ENCODE peak calls at places on chromosomes 13 and 19, in four cellular contexts. U is H1, X is SK-N-SH, J is GM12878. E is an unnamed sample.

GRCh38 chr13:58935689-58936088 is 1228.0 kb downstream of the DIAPH3 start:
- DNase-seq in U (no peak), X (no peak), J (no peak), E (no peak)

GRCh38 chr19:43468354-43469159 is 3.1 kb upstream of the LYPD3 start:
- DNase-seq in U (no peak), X (no peak), J (no peak), E (no peak)

GRCh38 chr13:27174766-27175455 is 3.3 kb upstream of the USP12 start:
- DNase-seq in U (no peak), X (no peak), J (no peak), E (no peak)

GRCh38 chr19:23070353-23070781 is 46.5 kb upstream of the ZNF730 start:
- DNase-seq in U (peak), X (peak), J (no peak), E (peak)

GRCh38 chr13:107209811-107210210 is 641.9 kb upstream of the ARGLU1 start:
- DNase-seq in U (no peak), X (no peak), J (no peak), E (no peak)

GRCh38 chr19:17125728-17126677 is 50.4 kb downstream of the MYO9B start:
- DNase-seq in U (no peak), X (peak), J (peak), E (no peak)

GRCh38 chr13:35744566-35745203 is 268.2 kb upstream of the MAB21L1 start:
- DNase-seq in U (no peak), X (no peak), J (no peak), E (no peak)

GRCh38 chr13:101514695-101515275 is 62.3 kb downstream of the ITGBL1 start:
- DNase-seq in U (no peak), X (peak), J (no peak), E (peak)

GRCh38 chr13:28705734-28706133 is 13.0 kb downstream of the SLC46A3 start:
- DNase-seq in U (no peak), X (no peak), J (no peak), E (no peak)

GRCh38 chr19:4911786-4912672 is 2.7 kb downstream of the UHRF1 start:
- DNase-seq in U (peak), X (peak), J (no peak), E (peak)

GRCh38 chr13:24274452-24274971 is 34.9 kb upstream of the C1QTNF9 start:
- DNase-seq in U (no peak), X (no peak), J (peak), E (no peak)

GRCh38 chr13:39612023-39612637 is 9.1 kb upstream of the LHFPL6 start:
- DNase-seq in U (no peak), X (peak), J (no peak), E (peak)

GRCh38 chr19:56314018-56314583 is 538 bp downstream of the ZSCAN5A start:
- DNase-seq in U (peak), X (no peak), J (no peak), E (no peak)

GRCh38 chr13:79871594-79871993 is 390.6 kb downstream of the NDFIP2 start:
- DNase-seq in U (no peak), X (no peak), J (no peak), E (no peak)
- TF ChIP-seq NRF1 in U (no peak), X (no peak), J (no peak), E (no peak)

GRCh38 chr13:98435356-98435755 is 141.6 kb downstream of the STK24 start:
- DNase-seq in U (no peak), X (no peak), J (no peak), E (no peak)

GRCh38 chr13:98434060-98434459 is 142.8 kb downstream of the STK24 start:
- DNase-seq in U (no peak), X (no peak), J (no peak), E (no peak)

GRCh38 chr13:98438246-98439135 is 138.4 kb downstream of the STK24 start:
- DNase-seq in U (no peak), X (no peak), J (no peak), E (no peak)

GRCh38 chr13:98433654-98434053 is 143.3 kb downstream of the STK24 start:
- DNase-seq in U (no peak), X (no peak), J (no peak), E (no peak)

DNA sequence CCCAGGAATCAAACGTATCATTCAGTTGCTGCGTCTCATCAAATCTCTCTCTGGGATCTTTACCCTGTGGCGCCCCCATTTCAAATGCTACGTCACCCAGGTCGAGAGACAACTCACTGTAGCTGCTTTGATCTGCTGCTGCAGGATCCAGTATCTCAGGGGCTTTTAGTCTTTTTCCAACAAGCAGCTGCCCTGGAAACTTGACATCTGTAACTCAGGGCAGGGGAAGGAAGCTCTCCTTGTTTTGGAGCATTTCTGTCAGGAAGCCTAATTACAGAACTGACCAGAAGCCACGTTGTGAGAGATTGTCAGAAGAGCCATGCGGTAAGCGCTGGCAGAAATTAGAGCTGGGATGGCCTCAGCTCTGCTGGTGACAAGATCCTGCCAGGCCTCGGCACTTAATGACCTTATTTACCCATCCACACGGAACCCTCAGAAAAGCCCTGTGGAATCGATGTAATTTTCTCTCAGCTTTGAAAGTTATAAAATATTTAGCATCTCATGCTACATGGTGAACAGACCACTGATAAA is 140.5 kb downstream of the STK24 start:
- DNase-seq in U (no peak), X (no peak), J (no peak), E (no peak)
- TF ChIP-seq NRF1 in U (no peak), X (no peak), J (no peak), E (no peak)

GRCh38 chr19:45322311-45322710 is 364 bp downstream of the CKM start:
- DNase-seq in U (no peak), X (no peak), J (no peak), E (no peak)

GRCh38 chr19:45321848-45322247 is 827 bp downstream of the CKM start:
- DNase-seq in U (no peak), X (no peak), J (no peak), E (no peak)

GRCh38 chr19:45322744-45323281 is at the start of gene CKM:
- DNase-seq in U (no peak), X (no peak), J (no peak), E (no peak)

GRCh38 chr19:45324349-45324907 is 1.8 kb upstream of the CKM start:
- DNase-seq in U (no peak), X (no peak), J (no peak), E (no peak)

DNA sequence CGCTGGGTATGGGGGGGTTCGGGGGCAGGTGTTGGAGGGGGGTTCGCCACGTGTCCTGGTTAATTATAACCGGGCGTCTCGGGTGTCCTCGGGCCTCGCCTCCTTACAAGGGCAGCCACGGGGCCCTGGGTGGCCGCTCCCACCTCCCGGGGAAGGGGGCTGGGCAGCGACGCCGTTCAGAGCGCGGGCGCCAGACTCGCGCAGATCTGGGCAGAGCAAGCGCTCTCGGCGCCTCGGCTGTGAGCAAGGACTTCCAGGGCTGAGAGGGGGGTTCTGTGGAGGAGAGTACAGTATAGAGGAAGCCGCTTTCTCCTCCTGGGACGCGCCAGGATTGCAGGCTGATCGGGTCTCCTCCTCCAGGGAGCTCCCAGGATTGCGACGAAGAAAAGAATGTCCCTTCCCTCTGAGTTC is 1.0 kb upstream of the CKM start:
- DNase-seq in U (no peak), X (peak), J (no peak), E (no peak)
- TF ChIP-seq NRF1 in U (no peak), X (no peak), J (no peak), E (no peak)

GRCh38 chr13:50692396-50692915 is 151.0 kb downstream of the DLEU7 start:
- DNase-seq in U (no peak), X (no peak), J (no peak), E (no peak)

GRCh38 chr13:50691176-50691681 is 152.3 kb downstream of the DLEU7 start:
- DNase-seq in U (no peak), X (no peak), J (no peak), E (no peak)

GRCh38 chr13:50691682-50692263 is 151.7 kb downstream of the DLEU7 start:
- DNase-seq in U (no peak), X (peak), J (no peak), E (peak)

GRCh38 chr13:50690020-50690419 is 153.5 kb downstream of the DLEU7 start:
- DNase-seq in U (no peak), X (no peak), J (no peak), E (no peak)

DNA sequence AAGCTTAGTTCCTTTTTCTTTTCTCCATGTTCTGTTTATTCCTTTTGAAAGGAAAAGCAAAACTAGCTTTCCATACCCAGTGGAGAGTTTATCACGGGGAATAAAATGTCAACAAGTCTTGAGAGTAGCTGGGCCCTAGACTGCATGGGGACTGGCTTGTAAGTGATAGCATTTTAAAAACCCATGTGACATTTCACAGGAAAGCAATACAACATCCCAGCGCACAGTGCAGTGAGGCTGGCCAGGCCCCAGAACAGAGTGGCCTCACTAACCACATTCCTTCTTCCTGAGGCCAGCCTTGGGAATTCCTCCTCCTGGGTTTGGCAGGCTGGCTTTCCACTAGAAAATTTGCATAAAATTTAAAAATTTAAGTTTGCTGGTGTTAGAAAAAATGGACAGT is 149.7 kb downstream of the DLEU7 start:
- DNase-seq in U (no peak), X (no peak), J (no peak), E (no peak)
- TF ChIP-seq NRF1 in U (no peak), X (no peak), J (no peak), E (no peak)

GRCh38 chr13:90415902-90416301 is 931.6 kb upstream of the MIR17HG start:
- DNase-seq in U (no peak), X (no peak), J (no peak), E (no peak)

GRCh38 chr13:90413548-90413947 is 933.9 kb upstream of the MIR17HG start:
- DNase-seq in U (no peak), X (no peak), J (no peak), E (no peak)

GRCh38 chr13:90414691-90415596 is 932.5 kb upstream of the MIR17HG start:
- DNase-seq in U (no peak), X (no peak), J (no peak), E (no peak)

GRCh38 chr13:90416519-90416918 is 931.0 kb upstream of the MIR17HG start:
- DNase-seq in U (no peak), X (no peak), J (no peak), E (no peak)

GRCh38 chr13:90416938-90417337 is 930.5 kb upstream of the MIR17HG start:
- DNase-seq in U (no peak), X (no peak), J (no peak), E (no peak)
- TF ChIP-seq NRF1 in U (no peak), X (no peak), J (no peak), E (no peak)

DNA sequence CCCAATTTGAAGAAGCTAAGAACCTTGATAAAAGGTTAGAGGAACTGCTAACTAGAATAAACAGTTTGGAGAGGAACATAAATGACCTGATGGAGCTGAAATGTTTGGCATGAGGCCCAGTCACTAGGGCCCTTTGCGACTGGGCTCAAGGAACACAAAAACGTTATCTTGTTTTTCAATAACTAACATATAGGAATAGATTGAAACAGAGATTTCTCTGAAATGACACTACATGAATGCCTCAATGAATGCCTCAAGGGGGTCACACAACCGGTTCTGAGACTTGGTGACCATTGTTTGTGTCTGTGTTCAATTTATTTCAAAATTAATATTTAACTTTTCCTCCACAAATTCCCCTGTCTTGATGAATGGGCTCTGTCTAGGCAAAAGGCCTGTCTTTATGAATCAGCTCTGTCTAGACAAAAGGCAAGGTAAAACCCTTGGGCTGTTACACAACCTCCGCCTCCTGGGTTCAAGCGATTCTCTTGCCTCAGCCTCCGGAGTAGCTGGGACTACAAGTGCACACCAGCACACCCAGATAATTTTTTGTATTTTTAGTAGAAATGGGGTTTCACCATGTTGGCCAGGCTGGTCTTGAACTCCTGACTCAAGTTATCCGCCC is 932 bp upstream of the ZNF486 start:
- DNase-seq in U (no peak), X (no peak), J (no peak), E (no peak)
- TF ChIP-seq NRF1 in U (no peak), X (no peak), J (no peak), E (no peak)

GRCh38 chr13:52879950-52880650 is 31.7 kb upstream of the PCDH8 start:
- DNase-seq in U (peak), X (no peak), J (no peak), E (no peak)
- TF ChIP-seq NRF1 in U (no peak), X (no peak), J (no peak), E (no peak)

GRCh38 chr19:6219147-6219525 is 60.6 kb downstream of the MLLT1 start:
- DNase-seq in U (no peak), X (no peak), J (no peak), E (no peak)

GRCh38 chr19:6219592-6220290 is 60.0 kb downstream of the MLLT1 start:
- DNase-seq in U (no peak), X (no peak), J (no peak), E (no peak)

GRCh38 chr19:6221878-6222746 is 57.7 kb downstream of the MLLT1 start:
- DNase-seq in U (no peak), X (no peak), J (no peak), E (no peak)

GRCh38 chr19:6221220-6221877 is 58.4 kb downstream of the MLLT1 start:
- DNase-seq in U (no peak), X (no peak), J (no peak), E (no peak)

DNA sequence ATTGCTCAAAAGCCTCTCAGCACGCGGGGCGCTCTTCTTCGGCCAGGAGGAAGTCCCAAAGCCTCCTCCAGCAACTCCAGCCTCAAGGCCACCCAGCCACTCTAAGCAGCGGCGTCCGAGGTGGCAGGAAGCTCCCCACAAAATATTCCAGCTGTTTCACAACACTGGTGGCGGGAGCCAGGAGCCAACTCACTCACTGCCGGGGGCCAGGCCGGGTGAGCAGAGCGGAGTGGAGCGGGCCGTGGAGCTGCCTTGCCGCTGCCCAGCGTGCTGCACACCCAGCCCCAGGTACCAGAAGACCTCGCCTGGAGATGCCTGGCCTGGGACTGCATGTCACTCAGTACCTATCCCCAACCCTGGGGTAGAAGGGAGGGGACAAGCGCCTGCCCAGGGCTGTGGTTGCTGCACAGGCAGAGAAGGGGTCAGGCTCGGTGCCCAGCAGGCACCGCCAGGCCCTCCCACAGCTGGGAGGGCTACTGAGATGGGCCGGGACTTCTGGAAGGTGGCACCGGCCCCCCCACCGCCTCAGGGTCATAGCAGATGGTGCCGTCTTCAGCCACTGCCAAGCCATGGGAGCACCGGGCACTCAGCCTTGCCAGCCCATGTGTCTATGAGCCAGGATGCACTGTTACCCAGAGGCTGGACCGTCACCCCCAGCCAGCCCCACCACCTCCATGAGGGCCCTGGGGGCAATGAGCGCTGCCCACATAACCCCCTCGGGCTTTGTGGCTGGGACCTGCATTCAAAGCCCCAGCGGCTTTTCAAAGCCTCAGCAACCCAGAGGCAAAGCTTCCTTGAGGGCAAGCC is 59.2 kb downstream of the MLLT1 start:
- DNase-seq in U (no peak), X (no peak), J (no peak), E (no peak)
- TF ChIP-seq NRF1 in U (no peak), X (no peak), J (no peak), E (no peak)

DNA sequence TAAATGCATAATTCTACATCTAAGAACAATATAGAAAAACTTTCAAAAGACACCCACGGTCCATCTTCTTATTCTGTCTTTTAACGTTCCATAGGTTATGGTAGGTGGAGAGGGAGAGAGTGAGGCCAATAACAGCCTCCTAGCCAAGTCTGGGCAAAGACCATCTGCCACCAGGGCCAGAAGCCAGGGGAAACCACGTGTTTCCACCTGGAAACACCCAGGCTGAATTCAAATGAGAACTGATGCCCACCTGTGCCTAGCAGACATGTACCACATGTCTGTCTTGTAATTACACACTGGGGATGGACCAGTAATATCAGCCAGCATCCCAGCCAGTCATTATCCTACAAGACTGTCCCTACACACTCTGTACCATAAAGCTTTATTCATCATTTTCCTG is 1573.1 kb downstream of the EFNB2 start:
- DNase-seq in U (no peak), X (no peak), J (no peak), E (no peak)
- TF ChIP-seq NRF1 in U (no peak), X (no peak), J (no peak), E (no peak)